ENCODE peak calls at places on chromosomes 16 and 17, in five cellular contexts. V, I, Z, F and N are unnamed samples.

GRCh38 chr16:26951950-26952349 is 114.8 kb upstream of the C16orf82 start:
- DNase-seq in V (no peak), I (no peak), Z (no peak), F (no peak), N (no peak)

GRCh38 chr17:27846042-27846655 is 45.8 kb upstream of the NOS2 start:
- DNase-seq in V (no peak), I (no peak), Z (no peak), F (no peak), N (no peak)

GRCh38 chr17:54277868-54278267 is 455.1 kb downstream of the KIF2B start:
- DNase-seq in V (no peak), I (no peak), Z (no peak), F (no peak), N (no peak)

GRCh38 chr17:77515227-77515626 is 374.5 kb downstream of the SEC14L1 start:
- DNase-seq in V (no peak), I (no peak), Z (no peak), F (no peak), N (no peak)

GRCh38 chr16:56192644-56192960 is 1.3 kb downstream of the GNAO1 start:
- DNase-seq in V (no peak), I (no peak), Z (no peak), F (no peak), N (no peak)

GRCh38 chr17:19533718-19534561 is at the start of gene SLC47A1:
- DNase-seq in V (no peak), I (no peak), Z (peak; percentile 30), F (no peak), N (peak; percentile 45)

GRCh38 chr17:55540414-55541091 is 29.3 kb upstream of the SMIM36 start:
- DNase-seq in V (no peak), I (peak; percentile 46), Z (peak; percentile 8), F (no peak), N (peak; percentile 77)

GRCh38 chr17:74635418-74635817 is 11.9 kb upstream of the CD300E start:
- DNase-seq in V (peak; percentile 52), I (no peak), Z (no peak), F (no peak), N (no peak)

GRCh38 chr16:22183901-22184614 is 21.8 kb downstream of the SDR42E2 start:
- DNase-seq in V (no peak), I (no peak), Z (no peak), F (no peak), N (no peak)

GRCh38 chr16:2287916-2288547 is 20.1 kb upstream of the RNPS1 start:
- DNase-seq in V (no peak), I (no peak), Z (no peak), F (no peak), N (no peak)

GRCh38 chr16:28925386-28926228 is 569 bp upstream of the RABEP2 start:
- DNase-seq in V (peak; percentile 88), I (peak; percentile 37), Z (peak; percentile 60), F (peak; percentile 53), N (peak; percentile 65)

GRCh38 chr16:29824589-29825144 is 4.4 kb downstream of the MVP start:
- DNase-seq in V (no peak), I (peak; percentile 88), Z (peak; percentile 50), F (no peak), N (no peak)

GRCh38 chr17:79812206-79812968 is 15.5 kb upstream of the CBX8 start:
- DNase-seq in V (no peak), I (no peak), Z (no peak), F (no peak), N (no peak)

GRCh38 chr16:80896778-80897177 is 92.4 kb upstream of the CDYL2 start:
- DNase-seq in V (no peak), I (no peak), Z (no peak), F (no peak), N (no peak)

GRCh38 chr17:56656961-56657360 is 63.5 kb downstream of the NOG start:
- DNase-seq in V (no peak), I (no peak), Z (no peak), F (no peak), N (no peak)

GRCh38 chr16:50474138-50474537 is 74.1 kb upstream of the NKD1 start:
- DNase-seq in V (no peak), I (no peak), Z (no peak), F (no peak), N (no peak)

GRCh38 chr16:31301708-31302400 is 42.1 kb downstream of the ITGAM start:
- DNase-seq in V (no peak), I (peak; percentile 27), Z (peak; percentile 16), F (no peak), N (peak; percentile 80)